ENCODE peak calls at places on chromosome 10, in four cellular contexts. B is small intestine; C is activated CD4-positive, alpha-beta T cell treated with anti-CD3 and anti-CD28 coated beads, Interleukin-2, amount 50 U/mL, for 1 hour; Z is NCI-H2171 treated with DMSO at 0.1 percent for 48 hours. U is an unnamed sample.

GRCh38 chr10:117223413-117224035 is 17.4 kb upstream of the SLC18A2 start:
- DNase-seq in B (no peak), C (no peak), Z (no peak), U (no peak)

GRCh38 chr10:109892087-109892486 is 31.2 kb downstream of the XPNPEP1 start:
- DNase-seq in Z (no peak), C (no peak), B (no peak), U (no peak)

GRCh38 chr10:100621360-100622205 is 85.8 kb downstream of the HIF1AN start:
- DNase-seq in B (no peak), Z (no peak), C (peak), U (no peak)

GRCh38 chr10:122911889-122912484 is 1.6 kb downstream of the FAM24A start:
- DNase-seq in Z (no peak), C (peak), B (peak), U (peak)

GRCh38 chr10:71840177-71840711 is 10.8 kb downstream of the PSAP start:
- DNase-seq in Z (peak), B (peak), C (no peak), U (peak)

GRCh38 chr10:122307669-122308486 is 36.8 kb downstream of the BTBD16 start:
- DNase-seq in Z (no peak), C (no peak), B (peak), U (peak)

GRCh38 chr10:12097791-12098190 is 29.0 kb downstream of the DHTKD1 start:
- DNase-seq in B (peak), C (no peak), Z (peak), U (peak)

GRCh38 chr10:87656431-87657072 is 3.1 kb upstream of the PAPSS2 start:
- DNase-seq in B (peak), Z (peak), C (no peak), U (peak)

GRCh38 chr10:100133801-100134200 is 52.0 kb downstream of the ERLIN1 start:
- DNase-seq in C (no peak), Z (no peak), B (no peak), U (no peak)

GRCh38 chr10:19993714-19994343 is 177.6 kb downstream of the PLXDC2 start:
- DNase-seq in Z (no peak), C (no peak), B (no peak), U (no peak)

GRCh38 chr10:71213127-71213616 is 802 bp downstream of the UNC5B start:
- DNase-seq in B (peak), C (no peak), Z (peak), U (peak)

GRCh38 chr10:69885379-69886156 is 83.9 kb downstream of the COL13A1 start:
- DNase-seq in B (no peak), Z (no peak), C (no peak), U (peak)